ENCODE peak calls at places on chromosomes 12 and 14, in eight cellular contexts. One of them, this sample, is unnamed.

GRCh38 chr14:64971452-64971889 is 665 bp downstream of the RAB15 start:
- DNase-seq in aorta: no peak
- DNase-seq in EH: no peak
- DNase-seq in left ventricle myocardium inferior: no peak
- DNase-seq in GM19239: no peak
- DNase-seq in cardiac muscle cell: peak; percentile 7
- DNase-seq in amniotic stem cell: no peak
- DNase-seq in cardiac fibroblast: no peak
- DNase-seq in this sample: no peak

GRCh38 chr12:48786591-48787544 is 2.0 kb downstream of the ADCY6 start:
- DNase-seq in cardiac fibroblast: peak; percentile 14
- DNase-seq in aorta: no peak
- DNase-seq in left ventricle myocardium inferior: peak; percentile 61
- DNase-seq in cardiac muscle cell: peak; percentile 63
- DNase-seq in EH: peak; percentile 22
- DNase-seq in amniotic stem cell: no peak
- DNase-seq in GM19239: no peak
- DNase-seq in this sample: no peak

GRCh38 chr12:109999983-110000505 is 814 bp downstream of the ANKRD13A start:
- DNase-seq in GM19239: no peak
- DNase-seq in cardiac fibroblast: peak; percentile 53
- DNase-seq in EH: peak; percentile 68
- DNase-seq in amniotic stem cell: peak; percentile 34
- DNase-seq in cardiac muscle cell: peak; percentile 19
- DNase-seq in aorta: peak; percentile 81
- DNase-seq in left ventricle myocardium inferior: no peak
- DNase-seq in this sample: peak; percentile 58

GRCh38 chr12:80837342-80837978 is 100.3 kb downstream of the LIN7A start:
- DNase-seq in GM19239: no peak
- DNase-seq in aorta: no peak
- DNase-seq in cardiac muscle cell: peak; percentile 66
- DNase-seq in left ventricle myocardium inferior: no peak
- DNase-seq in amniotic stem cell: peak; percentile 25
- DNase-seq in EH: peak; percentile 77
- DNase-seq in cardiac fibroblast: peak; percentile 83
- DNase-seq in this sample: peak; percentile 60

GRCh38 chr14:80981673-80982072 is 26.3 kb downstream of the TSHR start:
- DNase-seq in GM19239: no peak
- DNase-seq in amniotic stem cell: no peak
- DNase-seq in aorta: no peak
- DNase-seq in cardiac muscle cell: no peak
- DNase-seq in cardiac fibroblast: no peak
- DNase-seq in EH: no peak
- DNase-seq in left ventricle myocardium inferior: no peak
- DNase-seq in this sample: no peak

GRCh38 chr14:35229495-35230089 is 62.6 kb upstream of the PSMA6 start:
- DNase-seq in cardiac fibroblast: peak; percentile 30
- DNase-seq in GM19239: no peak
- DNase-seq in EH: no peak
- DNase-seq in left ventricle myocardium inferior: no peak
- DNase-seq in cardiac muscle cell: peak; percentile 23
- DNase-seq in amniotic stem cell: no peak
- DNase-seq in aorta: no peak
- DNase-seq in this sample: no peak

GRCh38 chr12:19547258-19547657 is 108.0 kb downstream of the AEBP2 start:
- DNase-seq in amniotic stem cell: no peak
- DNase-seq in GM19239: no peak
- DNase-seq in cardiac muscle cell: no peak
- DNase-seq in aorta: no peak
- DNase-seq in EH: peak; percentile 93
- DNase-seq in cardiac fibroblast: peak; percentile 51
- DNase-seq in left ventricle myocardium inferior: no peak
- DNase-seq in this sample: peak; percentile 65

GRCh38 chr12:113903381-113903863 is 62.7 kb downstream of the RBM19 start:
- DNase-seq in EH: peak; percentile 88
- DNase-seq in GM19239: no peak
- DNase-seq in amniotic stem cell: no peak
- DNase-seq in left ventricle myocardium inferior: no peak
- DNase-seq in aorta: no peak
- DNase-seq in cardiac fibroblast: peak; percentile 81
- DNase-seq in cardiac muscle cell: no peak
- DNase-seq in this sample: no peak

GRCh38 chr12:121513464-121514183 is 67.2 kb downstream of the KDM2B start:
- DNase-seq in EH: peak; percentile 14
- DNase-seq in amniotic stem cell: no peak
- DNase-seq in GM19239: peak; percentile 87
- DNase-seq in cardiac muscle cell: peak; percentile 48
- DNase-seq in cardiac fibroblast: no peak
- DNase-seq in aorta: no peak
- DNase-seq in left ventricle myocardium inferior: no peak
- DNase-seq in this sample: no peak

GRCh38 chr12:916240-916639 is 33.3 kb downstream of the RAD52 start:
- DNase-seq in cardiac muscle cell: no peak
- DNase-seq in GM19239: no peak
- DNase-seq in left ventricle myocardium inferior: peak; percentile 22
- DNase-seq in amniotic stem cell: no peak
- DNase-seq in cardiac fibroblast: no peak
- DNase-seq in aorta: no peak
- DNase-seq in EH: no peak
- DNase-seq in this sample: no peak

GRCh38 chr12:131944601-131945251 is 5.0 kb upstream of the EP400 start:
- DNase-seq in aorta: peak; percentile 75
- DNase-seq in EH: no peak
- DNase-seq in cardiac muscle cell: no peak
- DNase-seq in GM19239: no peak
- DNase-seq in amniotic stem cell: no peak
- DNase-seq in cardiac fibroblast: no peak
- DNase-seq in left ventricle myocardium inferior: no peak
- DNase-seq in this sample: peak; percentile 70

GRCh38 chr14:35331605-35332516 is 39.7 kb downstream of the PSMA6 start:
- DNase-seq in cardiac muscle cell: no peak
- DNase-seq in GM19239: no peak
- DNase-seq in EH: peak; percentile 35
- DNase-seq in cardiac fibroblast: peak; percentile 40
- DNase-seq in aorta: no peak
- DNase-seq in left ventricle myocardium inferior: no peak
- DNase-seq in amniotic stem cell: no peak
- DNase-seq in this sample: no peak

This sample was measured in osteoblast.